ENCODE peak calls at places on chromosomes 11 and 22, in six cellular contexts. H is D341Med; Z is hippocampal formation; N is ELF-1; C is hypothalamus; B is stimulated activated CD8-positive, alpha-beta memory T cell treated with anti-CD3 and anti-CD28 coated beads, Interleukin-12 subunit alpha, Interleukin-12 subunit beta, amount 100 ng/mL, for 1 hour. O is an unnamed sample.

GRCh38 chr11:22192642-22193347 is at the start of gene ANO5:
- DNase-seq in H (peak; percentile 69), Z (peak; percentile 33), N (peak; percentile 75), C (peak; percentile 77), B (no peak), O (peak; percentile 55)

GRCh38 chr22:30430933-30431332 is 5.4 kb downstream of the MTFP1 start:
- DNase-seq in H (no peak), Z (no peak), N (no peak), C (no peak), B (no peak), O (no peak)

GRCh38 chr11:47412152-47412746 is 3.9 kb downstream of the SLC39A13 start:
- DNase-seq in H (peak; percentile 72), Z (peak; percentile 28), N (peak; percentile 64), C (no peak), B (peak; percentile 32), O (peak; percentile 50)

GRCh38 chr22:37569921-37570660 is 9.8 kb downstream of the LGALS2 start:
- DNase-seq in H (no peak), Z (no peak), N (no peak), C (no peak), B (no peak), O (no peak)

GRCh38 chr22:27252282-27253049 is 549.1 kb downstream of the MN1 start:
- DNase-seq in H (no peak), Z (no peak), N (no peak), C (no peak), B (no peak), O (no peak)

GRCh38 chr11:61716478-61717285 is 35.8 kb upstream of the MYRF start:
- DNase-seq in H (no peak), Z (no peak), N (no peak), C (no peak), B (no peak), O (no peak)

GRCh38 chr22:46575915-46576555 is 38.6 kb upstream of the CELSR1 start:
- DNase-seq in H (no peak), Z (no peak), N (peak; percentile 68), C (no peak), B (no peak), O (no peak)

GRCh38 chr11:57638005-57638760 is 11.5 kb downstream of the YPEL4 start:
- DNase-seq in H (peak; percentile 82), Z (peak; percentile 48), N (peak; percentile 95), C (peak; percentile 78), B (no peak), O (peak; percentile 58)

GRCh38 chr11:63680842-63681207 is 475 bp upstream of the RTN3 start:
- DNase-seq in H (peak; percentile 47), Z (peak; percentile 30), N (no peak), C (peak; percentile 56), B (no peak), O (no peak)

GRCh38 chr22:39311592-39312400 is 7.6 kb downstream of the RPL3 start:
- DNase-seq in H (no peak), Z (no peak), N (peak; percentile 74), C (no peak), B (no peak), O (no peak)

GRCh38 chr11:59815754-59816153 is 5.2 kb upstream of the MRPL16 start:
- DNase-seq in H (no peak), Z (no peak), N (peak; percentile 15), C (no peak), B (no peak), O (no peak)

GRCh38 chr11:1771273-1771672 is 7.5 kb upstream of the CTSD start:
- DNase-seq in H (no peak), Z (no peak), N (no peak), C (no peak), B (no peak), O (no peak)

GRCh38 chr22:39414886-39415285 is 15.3 kb downstream of the TAB1 start:
- DNase-seq in H (no peak), Z (peak; percentile 40), N (no peak), C (peak; percentile 47), B (no peak), O (no peak)

GRCh38 chr11:123641495-123641840 is 13.0 kb downstream of the SCN3B start:
- DNase-seq in H (no peak), Z (no peak), N (no peak), C (no peak), B (no peak), O (no peak)

GRCh38 chr22:45678961-45679912 is 7.6 kb downstream of the ATXN10 start:
- DNase-seq in H (no peak), Z (no peak), N (no peak), C (no peak), B (no peak), O (no peak)

GRCh38 chr11:57290288-57290687 is 34.5 kb downstream of the TNKS1BP1 start:
- DNase-seq in H (no peak), Z (no peak), N (no peak), C (no peak), B (no peak), O (no peak)

GRCh38 chr11:32511926-32512325 is 71.7 kb upstream of the EIF3M start:
- DNase-seq in H (no peak), Z (no peak), N (no peak), C (no peak), B (no peak), O (no peak)

GRCh38 chr11:45366839-45367238 is 80.7 kb upstream of the SYT13 start:
- DNase-seq in H (peak; percentile 45), Z (no peak), N (no peak), C (no peak), B (no peak), O (no peak)

GRCh38 chr11:35146074-35146521 is 7.1 kb downstream of the CD44 start:
- DNase-seq in H (no peak), Z (no peak), N (no peak), C (no peak), B (peak; percentile 61), O (no peak)